ENCODE peak calls at places on chromosome 18, in ten cellular contexts. One of them, this sample, is unnamed.

GRCh38 chr18:32760391-32760790 is 12.4 kb downstream of the KLHL14 start:
- DNase-seq in cardiac muscle cell: no peak
- DNase-seq in psoas muscle: no peak
- DNase-seq in IMR-90: no peak
- DNase-seq in adrenal gland: no peak
- DNase-seq in right atrium auricular region: no peak
- DNase-seq in left ventricle myocardium inferior: no peak
- DNase-seq in tibial nerve: no peak
- DNase-seq in PC-3: no peak
- DNase-seq in HCT116: no peak
- DNase-seq in this sample: no peak

GRCh38 chr18:57051586-57052044 is 95.3 kb upstream of the BOD1L2 start:
- DNase-seq in cardiac muscle cell: peak
- DNase-seq in psoas muscle: no peak
- DNase-seq in IMR-90: no peak
- DNase-seq in adrenal gland: no peak
- DNase-seq in right atrium auricular region: no peak
- DNase-seq in left ventricle myocardium inferior: no peak
- DNase-seq in tibial nerve: no peak
- DNase-seq in PC-3: no peak
- DNase-seq in HCT116: no peak
- DNase-seq in this sample: no peak

GRCh38 chr18:13447621-13448020 is 229.1 kb downstream of the LDLRAD4 start:
- DNase-seq in cardiac muscle cell: no peak
- DNase-seq in psoas muscle: peak
- DNase-seq in IMR-90: peak
- DNase-seq in adrenal gland: no peak
- DNase-seq in right atrium auricular region: peak
- DNase-seq in left ventricle myocardium inferior: no peak
- DNase-seq in tibial nerve: no peak
- DNase-seq in PC-3: no peak
- DNase-seq in HCT116: no peak
- DNase-seq in this sample: peak

GRCh38 chr18:9454061-9454703 is 21.1 kb upstream of the RALBP1 start:
- DNase-seq in cardiac muscle cell: no peak
- DNase-seq in psoas muscle: no peak
- DNase-seq in IMR-90: peak
- DNase-seq in adrenal gland: no peak
- DNase-seq in right atrium auricular region: no peak
- DNase-seq in left ventricle myocardium inferior: no peak
- DNase-seq in tibial nerve: no peak
- DNase-seq in PC-3: no peak
- DNase-seq in HCT116: no peak
- DNase-seq in this sample: no peak

GRCh38 chr18:75307530-75307929 is 96.9 kb downstream of the TSHZ1 start:
- DNase-seq in cardiac muscle cell: no peak
- DNase-seq in psoas muscle: no peak
- DNase-seq in IMR-90: no peak
- DNase-seq in adrenal gland: no peak
- DNase-seq in right atrium auricular region: no peak
- DNase-seq in left ventricle myocardium inferior: no peak
- DNase-seq in tibial nerve: no peak
- DNase-seq in PC-3: no peak
- DNase-seq in HCT116: no peak
- DNase-seq in this sample: no peak

GRCh38 chr18:46322941-46323340 is 218.8 kb downstream of the HAUS1 start:
- DNase-seq in cardiac muscle cell: no peak
- DNase-seq in psoas muscle: no peak
- DNase-seq in IMR-90: no peak
- DNase-seq in adrenal gland: no peak
- DNase-seq in right atrium auricular region: no peak
- DNase-seq in left ventricle myocardium inferior: no peak
- DNase-seq in tibial nerve: no peak
- DNase-seq in PC-3: no peak
- DNase-seq in HCT116: no peak
- DNase-seq in this sample: no peak

GRCh38 chr18:58556333-58557012 is 72.4 kb downstream of the ALPK2 start:
- DNase-seq in cardiac muscle cell: peak
- DNase-seq in psoas muscle: peak
- DNase-seq in IMR-90: no peak
- DNase-seq in adrenal gland: no peak
- DNase-seq in right atrium auricular region: no peak
- DNase-seq in left ventricle myocardium inferior: peak
- DNase-seq in tibial nerve: no peak
- DNase-seq in PC-3: no peak
- DNase-seq in HCT116: no peak
- DNase-seq in this sample: no peak

GRCh38 chr18:14997367-14997766 is 249.4 kb downstream of the ANKRD30B start:
- DNase-seq in cardiac muscle cell: no peak
- DNase-seq in psoas muscle: no peak
- DNase-seq in IMR-90: no peak
- DNase-seq in adrenal gland: no peak
- DNase-seq in right atrium auricular region: no peak
- DNase-seq in left ventricle myocardium inferior: no peak
- DNase-seq in tibial nerve: no peak
- DNase-seq in PC-3: no peak
- DNase-seq in HCT116: no peak
- DNase-seq in this sample: no peak

GRCh38 chr18:73688851-73689659 is 458.6 kb downstream of the FBXO15 start:
- DNase-seq in cardiac muscle cell: peak
- DNase-seq in psoas muscle: no peak
- DNase-seq in IMR-90: peak
- DNase-seq in adrenal gland: no peak
- DNase-seq in right atrium auricular region: no peak
- DNase-seq in left ventricle myocardium inferior: no peak
- DNase-seq in tibial nerve: no peak
- DNase-seq in PC-3: peak
- DNase-seq in HCT116: no peak
- DNase-seq in this sample: peak

GRCh38 chr18:10120622-10121021 is 206.8 kb downstream of the VAPA start:
- DNase-seq in cardiac muscle cell: no peak
- DNase-seq in psoas muscle: no peak
- DNase-seq in IMR-90: no peak
- DNase-seq in adrenal gland: no peak
- DNase-seq in right atrium auricular region: no peak
- DNase-seq in left ventricle myocardium inferior: no peak
- DNase-seq in tibial nerve: no peak
- DNase-seq in PC-3: no peak
- DNase-seq in HCT116: no peak
- DNase-seq in this sample: no peak

GRCh38 chr18:32289480-32290075 is 99.7 kb downstream of the MEP1B start:
- DNase-seq in cardiac muscle cell: peak
- DNase-seq in psoas muscle: no peak
- DNase-seq in IMR-90: peak
- DNase-seq in adrenal gland: peak
- DNase-seq in right atrium auricular region: no peak
- DNase-seq in left ventricle myocardium inferior: no peak
- DNase-seq in tibial nerve: peak
- DNase-seq in PC-3: peak
- DNase-seq in HCT116: peak
- DNase-seq in this sample: peak

GRCh38 chr18:79797518-79798345 is at the start of gene KCNG2:
- DNase-seq in cardiac muscle cell: peak
- DNase-seq in psoas muscle: peak
- DNase-seq in IMR-90: no peak
- DNase-seq in adrenal gland: no peak
- DNase-seq in right atrium auricular region: no peak
- DNase-seq in left ventricle myocardium inferior: no peak
- DNase-seq in tibial nerve: no peak
- DNase-seq in PC-3: no peak
- DNase-seq in HCT116: no peak
- DNase-seq in this sample: peak

GRCh38 chr18:79531386-79531785 is 135.7 kb downstream of the NFATC1 start:
- DNase-seq in cardiac muscle cell: no peak
- DNase-seq in psoas muscle: peak
- DNase-seq in IMR-90: no peak
- DNase-seq in adrenal gland: no peak
- DNase-seq in right atrium auricular region: no peak
- DNase-seq in left ventricle myocardium inferior: no peak
- DNase-seq in tibial nerve: no peak
- DNase-seq in PC-3: no peak
- DNase-seq in HCT116: no peak
- DNase-seq in this sample: no peak

GRCh38 chr18:75216926-75217303 is 6.3 kb downstream of the TSHZ1 start:
- DNase-seq in cardiac muscle cell: no peak
- DNase-seq in psoas muscle: no peak
- DNase-seq in IMR-90: no peak
- DNase-seq in adrenal gland: no peak
- DNase-seq in right atrium auricular region: no peak
- DNase-seq in left ventricle myocardium inferior: no peak
- DNase-seq in tibial nerve: no peak
- DNase-seq in PC-3: no peak
- DNase-seq in HCT116: no peak
- DNase-seq in this sample: no peak

GRCh38 chr18:6598657-6599056 is 130.9 kb upstream of the ARHGAP28 start:
- DNase-seq in cardiac muscle cell: no peak
- DNase-seq in psoas muscle: no peak
- DNase-seq in IMR-90: no peak
- DNase-seq in adrenal gland: no peak
- DNase-seq in right atrium auricular region: no peak
- DNase-seq in left ventricle myocardium inferior: no peak
- DNase-seq in tibial nerve: no peak
- DNase-seq in PC-3: no peak
- DNase-seq in HCT116: no peak
- DNase-seq in this sample: peak

GRCh38 chr18:12960846-12961397 is 13.1 kb downstream of the SEH1L start:
- DNase-seq in cardiac muscle cell: no peak
- DNase-seq in psoas muscle: no peak
- DNase-seq in IMR-90: no peak
- DNase-seq in adrenal gland: no peak
- DNase-seq in right atrium auricular region: no peak
- DNase-seq in left ventricle myocardium inferior: no peak
- DNase-seq in tibial nerve: no peak
- DNase-seq in PC-3: no peak
- DNase-seq in HCT116: no peak
- DNase-seq in this sample: no peak

GRCh38 chr18:44781890-44782289 is 101.2 kb downstream of the SETBP1 start:
- DNase-seq in cardiac muscle cell: peak
- DNase-seq in psoas muscle: no peak
- DNase-seq in IMR-90: peak
- DNase-seq in adrenal gland: no peak
- DNase-seq in right atrium auricular region: no peak
- DNase-seq in left ventricle myocardium inferior: no peak
- DNase-seq in tibial nerve: no peak
- DNase-seq in PC-3: no peak
- DNase-seq in HCT116: no peak
- DNase-seq in this sample: peak

GRCh38 chr18:8162797-8163196 is 446.4 kb upstream of the RAB12 start:
- DNase-seq in cardiac muscle cell: peak
- DNase-seq in psoas muscle: no peak
- DNase-seq in IMR-90: no peak
- DNase-seq in adrenal gland: no peak
- DNase-seq in right atrium auricular region: no peak
- DNase-seq in left ventricle myocardium inferior: no peak
- DNase-seq in tibial nerve: no peak
- DNase-seq in PC-3: peak
- DNase-seq in HCT116: no peak
- DNase-seq in this sample: no peak
- TF ChIP-seq CTCF in cardiac muscle cell: no peak
- TF ChIP-seq CTCF in psoas muscle: no peak
- TF ChIP-seq CTCF in IMR-90: no peak
- TF ChIP-seq CTCF in adrenal gland: no peak
- TF ChIP-seq CTCF in right atrium auricular region: no peak
- TF ChIP-seq CTCF in left ventricle myocardium inferior: no peak
- TF ChIP-seq CTCF in tibial nerve: no peak
- TF ChIP-seq CTCF in PC-3: no peak
- TF ChIP-seq CTCF in HCT116: no peak
- TF ChIP-seq CTCF in this sample: no peak

GRCh38 chr18:48841381-48842258 is 109.1 kb downstream of the SMAD7 start:
- DNase-seq in cardiac muscle cell: no peak
- DNase-seq in psoas muscle: peak
- DNase-seq in IMR-90: peak
- DNase-seq in adrenal gland: no peak
- DNase-seq in right atrium auricular region: peak
- DNase-seq in left ventricle myocardium inferior: peak
- DNase-seq in tibial nerve: no peak
- DNase-seq in PC-3: no peak
- DNase-seq in HCT116: no peak
- DNase-seq in this sample: peak
- H3K27ac ChIP-seq in cardiac muscle cell: peak
- H3K27ac ChIP-seq in psoas muscle: peak
- H3K27ac ChIP-seq in IMR-90: no peak
- H3K27ac ChIP-seq in adrenal gland: peak
- H3K27ac ChIP-seq in right atrium auricular region: peak
- H3K27ac ChIP-seq in left ventricle myocardium inferior: peak
- H3K27ac ChIP-seq in tibial nerve: no peak
- H3K27ac ChIP-seq in PC-3: no peak
- H3K27ac ChIP-seq in HCT116: no peak
- H3K27ac ChIP-seq in this sample: peak

GRCh38 chr18:77062518-77063003 is 70.0 kb downstream of the MBP start:
- DNase-seq in cardiac muscle cell: no peak
- DNase-seq in psoas muscle: no peak
- DNase-seq in IMR-90: peak
- DNase-seq in adrenal gland: no peak
- DNase-seq in right atrium auricular region: peak
- DNase-seq in left ventricle myocardium inferior: no peak
- DNase-seq in tibial nerve: no peak
- DNase-seq in PC-3: no peak
- DNase-seq in HCT116: no peak
- DNase-seq in this sample: peak

GRCh38 chr18:77059294-77059916 is 73.2 kb downstream of the MBP start:
- DNase-seq in cardiac muscle cell: peak
- DNase-seq in psoas muscle: no peak
- DNase-seq in IMR-90: peak
- DNase-seq in adrenal gland: no peak
- DNase-seq in right atrium auricular region: no peak
- DNase-seq in left ventricle myocardium inferior: no peak
- DNase-seq in tibial nerve: peak
- DNase-seq in PC-3: peak
- DNase-seq in HCT116: peak
- DNase-seq in this sample: peak

GRCh38 chr18:77061291-77061945 is 71.2 kb downstream of the MBP start:
- DNase-seq in cardiac muscle cell: no peak
- DNase-seq in psoas muscle: no peak
- DNase-seq in IMR-90: peak
- DNase-seq in adrenal gland: no peak
- DNase-seq in right atrium auricular region: no peak
- DNase-seq in left ventricle myocardium inferior: no peak
- DNase-seq in tibial nerve: no peak
- DNase-seq in PC-3: no peak
- DNase-seq in HCT116: no peak
- DNase-seq in this sample: peak

GRCh38 chr18:77063256-77063655 is 69.3 kb downstream of the MBP start:
- DNase-seq in cardiac muscle cell: no peak
- DNase-seq in psoas muscle: no peak
- DNase-seq in IMR-90: peak
- DNase-seq in adrenal gland: no peak
- DNase-seq in right atrium auricular region: peak
- DNase-seq in left ventricle myocardium inferior: no peak
- DNase-seq in tibial nerve: no peak
- DNase-seq in PC-3: peak
- DNase-seq in HCT116: no peak
- DNase-seq in this sample: peak

GRCh38 chr18:77061946-77062517 is 70.6 kb downstream of the MBP start:
- DNase-seq in cardiac muscle cell: no peak
- DNase-seq in psoas muscle: no peak
- DNase-seq in IMR-90: no peak
- DNase-seq in adrenal gland: no peak
- DNase-seq in right atrium auricular region: peak
- DNase-seq in left ventricle myocardium inferior: no peak
- DNase-seq in tibial nerve: no peak
- DNase-seq in PC-3: no peak
- DNase-seq in HCT116: no peak
- DNase-seq in this sample: peak
- TF ChIP-seq CTCF in cardiac muscle cell: no peak
- TF ChIP-seq CTCF in psoas muscle: no peak
- TF ChIP-seq CTCF in IMR-90: no peak
- TF ChIP-seq CTCF in adrenal gland: no peak
- TF ChIP-seq CTCF in right atrium auricular region: no peak
- TF ChIP-seq CTCF in left ventricle myocardium inferior: peak
- TF ChIP-seq CTCF in tibial nerve: peak
- TF ChIP-seq CTCF in PC-3: peak
- TF ChIP-seq CTCF in HCT116: peak
- TF ChIP-seq CTCF in this sample: peak

GRCh38 chr18:11500153-11501122 is 109.0 kb upstream of the SLC35G4 start:
- DNase-seq in cardiac muscle cell: no peak
- DNase-seq in psoas muscle: peak
- DNase-seq in IMR-90: peak
- DNase-seq in adrenal gland: peak
- DNase-seq in right atrium auricular region: no peak
- DNase-seq in left ventricle myocardium inferior: no peak
- DNase-seq in tibial nerve: no peak
- DNase-seq in PC-3: peak
- DNase-seq in HCT116: peak
- DNase-seq in this sample: peak
- H3K27ac ChIP-seq in cardiac muscle cell: no peak
- H3K27ac ChIP-seq in psoas muscle: peak
- H3K27ac ChIP-seq in IMR-90: no peak
- H3K27ac ChIP-seq in adrenal gland: peak
- H3K27ac ChIP-seq in right atrium auricular region: no peak
- H3K27ac ChIP-seq in left ventricle myocardium inferior: no peak
- H3K27ac ChIP-seq in tibial nerve: no peak
- H3K27ac ChIP-seq in PC-3: peak
- H3K27ac ChIP-seq in HCT116: peak
- H3K27ac ChIP-seq in this sample: peak

This sample was measured in osteoblast.